ENCODE peak calls at places on chromosomes 13 and 19, in five cellular contexts. Y is stimulated activated CD8-positive, alpha-beta memory T cell treated with anti-CD3 and anti-CD28 coated beads, Interleukin-12 subunit alpha, Interleukin-12 subunit beta, amount 100 ng/mL, for 1 hour; L is activated T-cell treated with anti-CD3 and anti-CD28 coated beads, Interleukin-2, amount 50 U/mL, for 24 hours; B is RWPE1; V is CD8-positive, alpha-beta memory T cell. U is an unnamed sample.

GRCh38 chr19:6772028-6772865 is at the start of gene VAV1:
- DNase-seq in L (peak), Y (peak), V (peak), B (no peak), U (peak)

GRCh38 chr19:1746401-1747284 is 6.7 kb upstream of the ONECUT3 start:
- DNase-seq in Y (no peak), L (peak), V (no peak), B (peak), U (no peak)

GRCh38 chr13:73585236-73585635 is 526.4 kb downstream of the KLF5 start:
- DNase-seq in V (no peak), B (no peak), Y (no peak), L (no peak), U (no peak)

GRCh38 chr19:746956-747355 is 4.0 kb upstream of the MISP start:
- DNase-seq in B (no peak), Y (no peak), L (no peak), V (no peak), U (no peak)

GRCh38 chr13:24148414-24149305 is 11.9 kb upstream of the SPATA13 start:
- DNase-seq in L (no peak), Y (no peak), V (no peak), B (peak), U (no peak)

GRCh38 chr19:485583-486236 is 10.6 kb upstream of the MADCAM1 start:
- DNase-seq in V (no peak), L (no peak), Y (no peak), B (no peak), U (no peak)

GRCh38 chr19:17775245-17775927 is 19.6 kb upstream of the B3GNT3 start:
- DNase-seq in Y (no peak), V (no peak), L (peak), B (no peak), U (peak)

GRCh38 chr13:18993884-18994660 is 187.6 kb downstream of the TUBA3C start:
- DNase-seq in Y (no peak), V (no peak), L (no peak), B (no peak), U (no peak)

GRCh38 chr13:27973956-27974662 is 5.0 kb upstream of the CDX2 start:
- DNase-seq in L (no peak), Y (no peak), B (no peak), V (no peak), U (no peak)

GRCh38 chr19:16536130-16536529 is 6.1 kb downstream of the CHERP start:
- DNase-seq in V (no peak), Y (no peak), B (no peak), L (no peak), U (no peak)

GRCh38 chr19:13234518-13234917 is 84.3 kb downstream of the IER2 start:
- DNase-seq in Y (peak), B (peak), L (peak), V (peak), U (peak)

GRCh38 chr13:79725841-79726240 is 244.9 kb downstream of the NDFIP2 start:
- DNase-seq in V (no peak), L (no peak), Y (no peak), B (no peak), U (no peak)

GRCh38 chr19:29531458-29532025 is 5.7 kb downstream of the VSTM2B start:
- DNase-seq in Y (no peak), V (no peak), B (no peak), L (peak), U (no peak)

GRCh38 chr19:43527860-43528622 is 1.0 kb upstream of the ETHE1 start:
- DNase-seq in Y (no peak), L (no peak), V (no peak), B (no peak), U (no peak)

GRCh38 chr13:74464656-74465055 is 330.5 kb upstream of the KLF12 start:
- DNase-seq in V (no peak), Y (no peak), B (no peak), L (no peak), U (no peak)

GRCh38 chr13:42223681-42224080 is 48.3 kb upstream of the AKAP11 start:
- DNase-seq in Y (no peak), L (no peak), V (no peak), B (no peak), U (no peak)

GRCh38 chr13:101639711-101640110 is 187.2 kb downstream of the ITGBL1 start:
- DNase-seq in V (no peak), Y (no peak), L (no peak), B (no peak), U (no peak)

GRCh38 chr19:38711726-38712153 is 32.5 kb downstream of the CAPN12 start:
- DNase-seq in B (no peak), Y (no peak), V (no peak), L (no peak), U (no peak)

GRCh38 chr19:31392514-31392913 is 43.3 kb upstream of the TSHZ3 start:
- DNase-seq in B (no peak), V (no peak), Y (no peak), L (no peak), U (no peak)

GRCh38 chr19:46745521-46746280 is at the start of gene FKRP:
- DNase-seq in L (peak), Y (peak), V (peak), B (no peak), U (peak)

GRCh38 chr13:48750588-48751383 is 97.1 kb downstream of the CYSLTR2 start:
- DNase-seq in B (no peak), Y (no peak), V (no peak), L (no peak), U (no peak)

GRCh38 chr13:70347947-70348620 is 239.8 kb upstream of the KLHL1 start:
- DNase-seq in Y (no peak), V (no peak), B (no peak), L (no peak), U (no peak)

GRCh38 chr13:111505175-111505777 is 184.8 kb downstream of the TEX29 start:
- DNase-seq in V (no peak), L (no peak), Y (no peak), B (no peak), U (no peak)

GRCh38 chr13:95217920-95218830 is 83.1 kb downstream of the ABCC4 start:
- DNase-seq in B (no peak), V (no peak), Y (no peak), L (no peak), U (no peak)